ENCODE peak calls at places on chromosome 17, in five cellular contexts. S is posterior cingulate gyrus; Y is cardiac fibroblast; A is stimulated activated CD4-positive, alpha-beta T cell treated with anti-CD3 and anti-CD28 coated beads, Interleukin-1b, Interleukin-23, amount 100 ng/mL, for 24 hours; D is stimulated activated naive CD8-positive, alpha-beta T cell treated with anti-CD3 and anti-CD28 coated beads, Interleukin-15, amount 100 ng/mL, for 72 hours. C is an unnamed sample.

GRCh38 chr17:58527949-58528348 is 13.5 kb upstream of the MTMR4 start:
- DNase-seq in S (peak), Y (peak), A (no peak), D (no peak), C (peak)

GRCh38 chr17:50205111-50205821 is 3.8 kb upstream of the COL1A1 start:
- DNase-seq in S (no peak), Y (peak), A (no peak), D (no peak), C (peak)

GRCh38 chr17:6699997-6700947 is 12.9 kb downstream of the SLC13A5 start:
- DNase-seq in S (no peak), Y (no peak), A (no peak), D (no peak), C (no peak)

GRCh38 chr17:16948587-16949376 is 23.1 kb downstream of the TNFRSF13B start:
- DNase-seq in S (no peak), Y (no peak), A (no peak), D (no peak), C (no peak)

GRCh38 chr17:7717756-7718350 is 309 bp downstream of the DNAH2 start:
- DNase-seq in S (peak), Y (no peak), A (no peak), D (no peak), C (peak)

GRCh38 chr17:68200689-68201424 is 47.0 kb upstream of the AMZ2 start:
- DNase-seq in S (peak), Y (peak), A (peak), D (peak), C (peak)

GRCh38 chr17:41535764-41536481 is 7.8 kb upstream of the KRT19 start:
- DNase-seq in S (no peak), Y (no peak), A (no peak), D (no peak), C (peak)

GRCh38 chr17:7774037-7774659 is 56.6 kb downstream of the DNAH2 start:
- DNase-seq in S (no peak), Y (peak), A (no peak), D (no peak), C (no peak)

GRCh38 chr17:27323538-27324212 is 29.8 kb downstream of the WSB1 start:
- DNase-seq in S (no peak), Y (peak), A (no peak), D (no peak), C (no peak)

GRCh38 chr17:80142929-80143328 is 4.0 kb downstream of the EIF4A3 start:
- DNase-seq in S (no peak), Y (no peak), A (no peak), D (no peak), C (no peak)

GRCh38 chr17:76820523-76820922 is 47.7 kb upstream of the MGAT5B start:
- DNase-seq in S (no peak), Y (no peak), A (no peak), D (no peak), C (no peak)

GRCh38 chr17:56292010-56292409 is 138.7 kb downstream of the ANKFN1 start:
- DNase-seq in S (no peak), Y (peak), A (no peak), D (no peak), C (peak)

GRCh38 chr17:79671387-79671752 is 59.4 kb upstream of the ENPP7 start:
- DNase-seq in S (no peak), Y (no peak), A (no peak), D (no peak), C (peak)

GRCh38 chr17:50837286-50837979 is 2.0 kb downstream of the WFIKKN2 start:
- DNase-seq in S (no peak), Y (no peak), A (no peak), D (no peak), C (no peak)

GRCh38 chr17:79951361-79952264 is 84.1 kb downstream of the TBC1D16 start:
- DNase-seq in S (peak), Y (peak), A (no peak), D (no peak), C (peak)

GRCh38 chr17:44178133-44178532 is 7.6 kb downstream of the ASB16 start:
- DNase-seq in S (no peak), Y (no peak), A (no peak), D (no peak), C (peak)

GRCh38 chr17:80845121-80845862 is 146.3 kb upstream of the CHMP6 start:
- DNase-seq in S (no peak), Y (no peak), A (no peak), D (no peak), C (no peak)

GRCh38 chr17:40331743-40332641 is 23.0 kb downstream of the RARA start:
- DNase-seq in S (no peak), Y (peak), A (no peak), D (no peak), C (peak)

GRCh38 chr17:32627233-32628008 is 140.6 kb downstream of the CDK5R1 start:
- DNase-seq in S (peak), Y (peak), A (no peak), D (no peak), C (peak)

GRCh38 chr17:76553163-76553908 is 13.5 kb downstream of the PRCD start:
- DNase-seq in S (no peak), Y (no peak), A (no peak), D (no peak), C (no peak)

GRCh38 chr17:78276499-78276898 is 45.1 kb downstream of the TMEM235 start:
- DNase-seq in S (no peak), Y (no peak), A (no peak), D (no peak), C (peak)

GRCh38 chr17:48429638-48430586 is at the start of gene SKAP1:
- DNase-seq in S (no peak), Y (no peak), A (peak), D (peak), C (no peak)

GRCh38 chr17:28173071-28173561 is 130.6 kb downstream of the NLK start:
- DNase-seq in S (no peak), Y (no peak), A (no peak), D (no peak), C (no peak)

GRCh38 chr17:67076290-67076689 is 31.9 kb downstream of the CACNG1 start:
- DNase-seq in S (no peak), Y (no peak), A (no peak), D (no peak), C (no peak)

GRCh38 chr17:21173543-21173942 is 40.4 kb downstream of the TMEM11 start:
- DNase-seq in S (no peak), Y (no peak), A (no peak), D (no peak), C (no peak)

GRCh38 chr17:50361561-50362480 is 11.2 kb downstream of the MRPL27 start:
- DNase-seq in S (peak), Y (peak), A (peak), D (peak), C (peak)

GRCh38 chr17:79183221-79184158 is 108.9 kb downstream of the ENGASE start:
- DNase-seq in S (peak), Y (peak), A (no peak), D (no peak), C (peak)

C was measured in osteoblast.